ENCODE peak calls at places on chromosomes 12 and 14, in eight cellular contexts. H is AG04450, K is cardiac fibroblast, C is BJ, M is lung, Q is uterus, V is colonic mucosa, X is fibroblast of the aortic adventitia. F is an unnamed sample.

GRCh38 chr12:84497819-84498218 is 414.8 kb downstream of the SLC6A15 start:
- DNase-seq in X (peak; percentile 30), M (no peak), Q (no peak), K (no peak), C (no peak), V (no peak), H (no peak), F (no peak)

GRCh38 chr12:50614167-50614762 is 109.5 kb downstream of the DIP2B start:
- DNase-seq in Q (no peak), C (no peak), V (no peak), M (no peak), K (peak; percentile 73), H (no peak), X (peak; percentile 30), F (no peak)

GRCh38 chr12:19988918-19989317 is 379.4 kb upstream of the PDE3A start:
- DNase-seq in K (no peak), M (no peak), V (no peak), Q (no peak), C (no peak), H (no peak), X (no peak), F (no peak)

GRCh38 chr14:95840094-95840493 is 36.5 kb upstream of the TUNAR start:
- DNase-seq in H (no peak), C (no peak), X (no peak), Q (no peak), V (no peak), K (no peak), M (no peak), F (no peak)

GRCh38 chr14:23481362-23481970 is 12.0 kb downstream of the NGDN start:
- DNase-seq in Q (no peak), X (peak; percentile 32), M (no peak), H (no peak), V (no peak), K (peak; percentile 29), C (no peak), F (no peak)

GRCh38 chr12:10213168-10214130 is 772 bp downstream of the GABARAPL1 start:
- DNase-seq in X (peak; percentile 90), K (peak; percentile 91), Q (peak; percentile 83), C (no peak), M (peak; percentile 73), H (peak; percentile 68), V (peak; percentile 60), F (no peak)

GRCh38 chr12:103773109-103773905 is 67.7 kb downstream of the NT5DC3 start:
- DNase-seq in V (no peak), C (no peak), K (no peak), X (peak; percentile 6), M (no peak), Q (no peak), H (no peak), F (no peak)

GRCh38 chr12:111029732-111030131 is 109.4 kb upstream of the MYL2 start:
- DNase-seq in V (no peak), C (no peak), M (no peak), K (no peak), X (no peak), Q (no peak), H (no peak), F (no peak)

GRCh38 chr14:74402264-74403251 is 23.5 kb downstream of the SYNDIG1L start:
- DNase-seq in K (no peak), X (no peak), M (no peak), Q (no peak), C (no peak), H (no peak), V (no peak), F (no peak)

GRCh38 chr14:99718031-99718810 is 34.1 kb downstream of the CYP46A1 start:
- DNase-seq in X (no peak), M (peak; percentile 25), K (no peak), C (no peak), Q (no peak), V (no peak), H (no peak), F (peak; percentile 52)

GRCh38 chr12:7092229-7092985 is at the start of gene C1R:
- DNase-seq in C (peak; percentile 63), Q (peak; percentile 91), X (peak; percentile 97), H (peak; percentile 85), K (peak; percentile 84), M (peak; percentile 80), V (peak; percentile 80), F (no peak)

GRCh38 chr14:69845787-69846186 is 33.4 kb upstream of the SMOC1 start:
- DNase-seq in M (no peak), Q (no peak), X (no peak), K (no peak), C (no peak), H (no peak), V (no peak), F (no peak)

GRCh38 chr12:57126561-57126960 is 1.7 kb upstream of the LRP1 start:
- DNase-seq in H (no peak), M (no peak), K (no peak), X (no peak), Q (no peak), C (no peak), V (peak; percentile 36), F (no peak)

GRCh38 chr12:2813573-2814185 is 1.2 kb downstream of the ITFG2 start:
- DNase-seq in K (peak; percentile 77), C (no peak), X (peak; percentile 76), Q (no peak), V (peak; percentile 70), H (no peak), M (peak; percentile 42), F (no peak)

GRCh38 chr14:64649383-64649998 is 54.7 kb upstream of the PLEKHG3 start:
- DNase-seq in C (no peak), M (no peak), V (no peak), H (no peak), K (peak; percentile 86), X (peak; percentile 27), Q (peak; percentile 81), F (no peak)

GRCh38 chr14:94702629-94703028 is 67.3 kb downstream of the GSC start:
- DNase-seq in V (no peak), K (no peak), M (no peak), H (no peak), Q (no peak), X (no peak), C (no peak), F (no peak)

GRCh38 chr12:108768591-108769500 is 37.5 kb upstream of the CORO1C start:
- DNase-seq in H (no peak), C (no peak), X (no peak), V (peak; percentile 72), M (peak; percentile 45), Q (no peak), K (no peak), F (no peak)

GRCh38 chr12:42716521-42716920 is 127.0 kb upstream of the PRICKLE1 start:
- DNase-seq in X (peak; percentile 37), Q (peak; percentile 67), M (no peak), H (no peak), K (peak; percentile 86), V (no peak), C (peak; percentile 13), F (no peak)

GRCh38 chr12:105888696-105889095 is 250.1 kb downstream of the NUAK1 start:
- DNase-seq in V (no peak), X (peak; percentile 27), K (peak; percentile 49), H (no peak), C (no peak), Q (no peak), M (no peak), F (no peak)

GRCh38 chr14:79285263-79285662 is 926.0 kb downstream of the DIO2 start:
- DNase-seq in K (no peak), H (no peak), V (no peak), X (no peak), Q (no peak), C (no peak), M (no peak), F (no peak)

GRCh38 chr14:38090506-38090905 is 117.2 kb upstream of the SSTR1 start:
- DNase-seq in C (no peak), M (no peak), Q (no peak), K (no peak), H (no peak), X (no peak), V (no peak), F (no peak)

GRCh38 chr14:106802413-106803364 is 1276.3 kb downstream of the TMEM121 start:
- DNase-seq in H (no peak), C (no peak), X (no peak), K (no peak), M (no peak), V (peak; percentile 45), Q (no peak), F (no peak)

GRCh38 chr12:39682689-39683477 is 63.3 kb upstream of the ABCD2 start:
- DNase-seq in M (no peak), K (no peak), Q (no peak), V (no peak), X (no peak), H (no peak), C (no peak), F (no peak)

GRCh38 chr12:44154128-44154527 is 318.2 kb downstream of the TMEM117 start:
- DNase-seq in X (peak; percentile 54), C (peak; percentile 8), M (no peak), K (peak; percentile 18), Q (no peak), V (no peak), H (peak; percentile 10), F (no peak)

GRCh38 chr14:92922883-92923743 is at the start of gene CHGA:
- DNase-seq in K (peak; percentile 28), M (peak; percentile 35), V (peak; percentile 41), X (peak; percentile 29), H (no peak), C (no peak), Q (no peak), F (peak; percentile 83)

GRCh38 chr12:74646831-74647230 is 109.2 kb downstream of the ATXN7L3B start:
- DNase-seq in M (no peak), Q (no peak), C (no peak), X (peak; percentile 4), K (peak; percentile 2), H (no peak), V (no peak), F (no peak)
- TF ChIP-seq CTCF in M (no peak), Q (no peak), C (no peak), X (no peak), K (no peak), H (no peak), V (no peak), F (peak; percentile 55)

GRCh38 chr14:90575336-90575735 is 178.5 kb downstream of the CALM1 start:
- DNase-seq in X (no peak), V (no peak), M (no peak), Q (no peak), C (no peak), K (no peak), H (no peak), F (no peak)
- TF ChIP-seq CTCF in X (no peak), V (no peak), M (no peak), Q (no peak), C (no peak), K (no peak), H (no peak), F (no peak)

GRCh38 chr12:46944104-46944503 is 118.3 kb upstream of the SLC38A4 start:
- DNase-seq in M (no peak), Q (no peak), X (peak; percentile 76), H (no peak), C (no peak), V (no peak), K (peak; percentile 82), F (no peak)
- TF ChIP-seq CTCF in M (no peak), Q (no peak), X (peak; percentile 51), H (peak; percentile 43), C (peak; percentile 38), V (no peak), K (peak; percentile 43), F (peak; percentile 15)

GRCh38 chr14:43665570-43666267 is 841.4 kb downstream of the FSCB start:
- DNase-seq in X (no peak), Q (no peak), K (no peak), V (no peak), M (no peak), C (no peak), H (no peak), F (no peak)
- TF ChIP-seq CTCF in X (no peak), Q (no peak), K (no peak), V (no peak), M (no peak), C (no peak), H (no peak), F (no peak)

GRCh38 chr12:132747896-132748295 is 13.7 kb downstream of the ANKLE2 start:
- DNase-seq in V (no peak), H (no peak), X (no peak), M (no peak), Q (no peak), C (no peak), K (no peak), F (no peak)
- TF ChIP-seq CTCF in V (no peak), H (no peak), X (no peak), M (no peak), Q (no peak), C (no peak), K (no peak), F (no peak)

F was measured in type B pancreatic cell.